ENCODE peak calls at places on chromosomes 12 and 14, in four cellular contexts. I, D, F and C are unnamed samples.

GRCh38 chr12:52924764-52925716 is 20.2 kb upstream of the KRT8 start:
- DNase-seq in I (no peak), D (peak), F (peak), C (no peak)

GRCh38 chr12:92055877-92056276 is 89.8 kb downstream of the BTG1 start:
- DNase-seq in I (no peak), D (no peak), F (no peak), C (no peak)

GRCh38 chr12:55034218-55034617 is 14.4 kb downstream of the NEUROD4 start:
- DNase-seq in I (no peak), D (no peak), F (no peak), C (no peak)

GRCh38 chr12:24198936-24199644 is 249.6 kb upstream of the SOX5 start:
- DNase-seq in I (no peak), D (no peak), F (no peak), C (peak)

GRCh38 chr12:50647479-50647878 is 116.4 kb upstream of the ATF1 start:
- DNase-seq in I (no peak), D (peak), F (peak), C (no peak)

GRCh38 chr12:46744256-46744655 is 81.5 kb downstream of the SLC38A4 start:
- DNase-seq in I (no peak), D (no peak), F (no peak), C (no peak)

GRCh38 chr12:98154850-98155249 is 360.5 kb upstream of the TMPO start:
- DNase-seq in I (no peak), D (peak), F (no peak), C (no peak)

GRCh38 chr12:43728117-43728516 is 30.5 kb downstream of the PUS7L start:
- DNase-seq in I (no peak), D (no peak), F (no peak), C (no peak)

GRCh38 chr12:76249501-76249900 is 98.7 kb downstream of the BBS10 start:
- DNase-seq in I (no peak), D (no peak), F (no peak), C (no peak)

GRCh38 chr14:94174622-94175402 is 690 bp downstream of the PPP4R4 start:
- DNase-seq in I (peak), D (no peak), F (no peak), C (no peak)

GRCh38 chr14:105474478-105475268 is at the start of gene CRIP2:
- DNase-seq in I (peak), D (no peak), F (peak), C (no peak)

GRCh38 chr14:58078068-58078467 is 73.9 kb downstream of the ARMH4 start:
- DNase-seq in I (no peak), D (no peak), F (no peak), C (no peak)

GRCh38 chr12:106081606-106082005 is 57.1 kb downstream of the NUAK1 start:
- DNase-seq in I (no peak), D (peak), F (no peak), C (no peak)

GRCh38 chr14:51806026-51806590 is 54.3 kb upstream of the GNG2 start:
- DNase-seq in I (no peak), D (no peak), F (no peak), C (no peak)

GRCh38 chr14:62071029-62071428 is 308.8 kb downstream of the SNAPC1 start:
- DNase-seq in I (no peak), D (no peak), F (no peak), C (no peak)

GRCh38 chr14:99363616-99364290 is 91.8 kb upstream of the BCL11B start:
- DNase-seq in I (no peak), D (no peak), F (no peak), C (no peak)

GRCh38 chr14:99363051-99363450 is 91.1 kb upstream of the BCL11B start:
- DNase-seq in I (no peak), D (no peak), F (no peak), C (no peak)

GRCh38 chr14:99361596-99362220 is 89.7 kb upstream of the BCL11B start:
- DNase-seq in I (no peak), D (no peak), F (no peak), C (no peak)

GRCh38 chr14:99359906-99360305 is 87.9 kb upstream of the BCL11B start:
- DNase-seq in I (no peak), D (no peak), F (no peak), C (no peak)

GRCh38 chr14:99360774-99361595 is 89.0 kb upstream of the BCL11B start:
- DNase-seq in I (no peak), D (peak), F (peak), C (no peak)
- H3K27ac ChIP-seq in I (no peak), D (no peak), F (no peak), C (no peak)

GRCh38 chr12:2180737-2181082 is 127.9 kb downstream of the CACNA1C start:
- DNase-seq in I (no peak), D (no peak), F (no peak), C (no peak)
- H3K9ac ChIP-seq in I (no peak), D (no peak), F (no peak), C (no peak)

GRCh38 chr12:112796067-112796466 is 4.5 kb downstream of the RPH3A start:
- DNase-seq in I (no peak), D (no peak), F (no peak), C (no peak)
- TF ChIP-seq ATF2 in I (no peak), D (no peak), F (no peak), C (no peak)

GRCh38 chr12:11793896-11794295 is 144.4 kb downstream of the ETV6 start:
- DNase-seq in I (no peak), D (no peak), F (no peak), C (no peak)

GRCh38 chr12:11795910-11796459 is 146.5 kb downstream of the ETV6 start:
- DNase-seq in I (no peak), D (peak), F (peak), C (no peak)

GRCh38 chr12:11794751-11795150 is 145.3 kb downstream of the ETV6 start:
- DNase-seq in I (no peak), D (no peak), F (no peak), C (no peak)

GRCh38 chr12:11794311-11794710 is 144.8 kb downstream of the ETV6 start:
- DNase-seq in I (no peak), D (no peak), F (no peak), C (no peak)

GRCh38 chr12:11795192-11795909 is 145.9 kb downstream of the ETV6 start:
- DNase-seq in I (no peak), D (no peak), F (no peak), C (no peak)
- H3K27ac ChIP-seq in I (no peak), D (peak), F (peak), C (no peak)

GRCh38 chr14:96385385-96385784 is 6.5 kb upstream of the AK7 start:
- DNase-seq in I (no peak), D (no peak), F (no peak), C (no peak)

GRCh38 chr14:96391293-96392118 is 422 bp upstream of the AK7 start:
- DNase-seq in I (peak), D (peak), F (peak), C (peak)

GRCh38 chr14:96393292-96393691 is 1.4 kb downstream of the AK7 start:
- DNase-seq in I (peak), D (no peak), F (no peak), C (no peak)

GRCh38 chr14:96394047-96394815 is 2.3 kb downstream of the AK7 start:
- DNase-seq in I (peak), D (no peak), F (no peak), C (no peak)

GRCh38 chr14:96390965-96391292 is 999 bp upstream of the AK7 start:
- DNase-seq in I (no peak), D (no peak), F (no peak), C (no peak)
- H3K9ac ChIP-seq in I (no peak), D (peak), F (peak), C (peak)

DNA sequence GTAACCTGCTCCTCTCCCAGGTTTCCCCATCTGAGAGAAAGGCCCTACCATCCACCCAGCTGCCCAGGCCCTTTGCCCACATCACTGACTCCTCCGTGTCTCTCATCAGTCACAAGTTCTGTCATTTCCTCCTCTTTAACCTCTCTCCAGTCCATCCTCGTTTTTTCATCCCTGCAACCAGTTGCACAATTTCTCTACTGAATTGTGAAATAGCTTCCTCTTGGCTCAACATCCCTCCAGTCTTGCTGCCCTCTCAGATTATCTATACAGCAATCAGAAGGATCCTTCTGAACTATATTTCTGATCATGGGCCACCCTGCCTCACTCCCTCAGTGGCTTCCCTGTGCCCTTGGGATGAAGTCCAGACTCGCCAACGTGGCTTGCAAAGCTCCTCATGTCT is 6.8 kb downstream of the FAM161B start:
- DNase-seq in I (no peak), D (peak), F (no peak), C (no peak)
- TF ChIP-seq ATF2 in I (no peak), D (no peak), F (no peak), C (no peak)

GRCh38 chr12:6821674-6822433 is at the start of gene GPR162:
- DNase-seq in I (peak), D (no peak), F (peak), C (no peak)
- H3K27ac ChIP-seq in I (no peak), D (no peak), F (no peak), C (no peak)

DNA sequence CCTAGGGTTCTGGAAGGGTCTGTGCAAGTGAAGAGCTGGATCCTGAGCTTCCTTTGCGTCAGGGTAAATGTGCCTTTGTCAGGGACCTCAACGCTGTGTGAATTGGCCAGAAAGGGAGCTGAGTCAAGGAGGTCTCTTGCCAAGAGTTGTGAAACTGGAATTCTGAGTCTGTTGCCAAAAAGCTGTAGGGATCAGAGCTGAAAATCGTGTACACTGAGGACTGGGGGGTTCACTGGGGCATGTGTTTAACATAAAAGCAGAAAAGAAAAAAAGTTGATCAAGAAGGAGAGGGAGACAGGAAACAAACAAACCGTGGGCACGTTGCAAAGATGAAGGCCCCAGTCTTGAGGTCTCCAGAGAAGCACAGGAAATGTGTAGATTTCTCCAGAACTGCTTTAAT is 1081.5 kb downstream of the VRK1 start:
- DNase-seq in I (no peak), D (no peak), F (no peak), C (no peak)
- H3K9ac ChIP-seq in I (no peak), D (no peak), F (no peak), C (no peak)

GRCh38 chr14:55361190-55361589 is 50.4 kb downstream of the ATG14 start:
- DNase-seq in I (no peak), D (no peak), F (no peak), C (no peak)

GRCh38 chr14:55370883-55371455 is 40.7 kb downstream of the ATG14 start:
- DNase-seq in I (no peak), D (no peak), F (peak), C (no peak)

DNA sequence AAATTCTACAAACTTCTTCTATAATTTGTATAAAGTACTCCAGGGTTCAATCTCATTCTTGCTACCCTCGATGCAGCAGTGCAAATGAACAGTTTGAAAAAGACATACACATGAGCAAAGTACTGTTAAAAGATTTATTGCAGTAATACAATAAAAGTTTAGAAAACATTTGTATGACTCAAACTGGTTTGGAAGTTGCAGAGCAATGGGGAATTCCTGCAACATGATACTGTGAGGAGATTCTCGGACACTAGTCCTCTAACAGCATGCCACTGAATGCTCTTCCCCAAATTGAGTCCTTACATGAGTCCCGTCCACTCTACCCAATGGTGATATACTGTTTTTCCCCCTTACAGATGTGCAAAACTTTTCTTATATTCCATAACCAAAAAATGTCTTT is 45.4 kb downstream of the ATG14 start:
- DNase-seq in I (no peak), D (no peak), F (no peak), C (no peak)
- TF ChIP-seq ATF2 in I (no peak), D (no peak), F (no peak), C (no peak)

GRCh38 chr12:124862768-124863408 is 776 bp downstream of the SCARB1 start:
- DNase-seq in I (no peak), D (no peak), F (peak), C (no peak)
- H3K27ac ChIP-seq in I (no peak), D (peak), F (peak), C (peak)